ENCODE peak calls at places on chromosomes 4 and X, in eight cellular contexts. D is H9; C is heart right ventricle; W is NCI-H2081; P is progenitor cell of endocrine pancreas; J is CD8-positive, alpha-beta memory T cell; S is activated CD4-positive, CD25-positive, alpha-beta regulatory T cell; T is astrocyte of the spinal cord. K is an unnamed sample.

GRCh38 chr4:57039345-57039744 is 60.6 kb downstream of the POLR2B start:
- DNase-seq in P (no peak), T (no peak), J (no peak), S (no peak), C (no peak), W (no peak), D (no peak), K (no peak)

GRCh38 chrX:152926279-152926678 is 28.4 kb downstream of the ZNF185 start:
- DNase-seq in D (peak), S (no peak), C (no peak), W (peak), J (no peak), P (peak), T (peak), K (no peak)

GRCh38 chrX:110667706-110668105 is 127.9 kb downstream of the CHRDL1 start:
- DNase-seq in C (no peak), W (no peak), J (no peak), D (peak), P (no peak), S (no peak), T (no peak), K (no peak)

GRCh38 chr4:173666-174314 is 49.5 kb downstream of the ZNF718 start:
- DNase-seq in P (no peak), S (no peak), W (no peak), J (no peak), D (no peak), T (no peak), C (no peak), K (no peak)

GRCh38 chr4:100576570-100576969 is 58.7 kb upstream of the EMCN start:
- DNase-seq in J (no peak), W (no peak), T (no peak), D (no peak), S (no peak), C (no peak), P (no peak), K (no peak)

GRCh38 chr4:73405138-73405537 is 1.1 kb downstream of the ALB start:
- DNase-seq in J (no peak), P (no peak), W (no peak), S (no peak), T (no peak), C (no peak), D (no peak), K (no peak)

GRCh38 chr4:150722908-150723362 is 141.0 kb downstream of the MAB21L2 start:
- DNase-seq in S (no peak), W (no peak), D (peak), J (no peak), P (no peak), T (no peak), C (peak), K (no peak)

GRCh38 chrX:132401935-132402334 is 86.9 kb downstream of the MBNL3 start:
- DNase-seq in C (no peak), P (no peak), D (no peak), T (peak), J (no peak), S (no peak), W (no peak), K (no peak)

GRCh38 chrX:119880552-119881437 is 9.2 kb downstream of the NDUFA1 start:
- DNase-seq in C (no peak), W (peak), T (peak), P (no peak), D (peak), J (no peak), S (no peak), K (no peak)

GRCh38 chr4:30763337-30763736 is 43.2 kb downstream of the PCDH7 start:
- DNase-seq in D (no peak), T (peak), W (no peak), C (no peak), P (no peak), J (no peak), S (no peak), K (no peak)

GRCh38 chr4:179196511-179196910 is 1754.3 kb upstream of the AGA start:
- DNase-seq in C (no peak), J (no peak), T (peak), S (no peak), W (no peak), D (no peak), P (no peak), K (no peak)

GRCh38 chrX:107826286-107827136 is 845 bp downstream of the MID2 start:
- DNase-seq in D (peak), T (peak), W (peak), P (peak), J (peak), S (peak), C (peak), K (peak)

GRCh38 chrX:134480061-134480460 is 20.1 kb downstream of the HPRT1 start:
- DNase-seq in J (no peak), W (no peak), C (no peak), D (no peak), T (no peak), P (no peak), S (no peak), K (no peak)